ENCODE peak calls at places on chromosomes 6 and 20, in eight cellular contexts. F is endodermal cell, C is GM06990, S is mucosa of descending colon, W is GM10248, O is epithelial cell of proximal tubule, R is progenitor cell of endocrine pancreas, Q is fibroblast of lung. Z is an unnamed sample.

GRCh38 chr6:6631526-6632276 is 43.2 kb downstream of the LY86 start:
- DNase-seq in F (no peak), C (no peak), S (no peak), W (no peak), O (no peak), R (no peak), Q (no peak), Z (no peak)

GRCh38 chr6:98832282-98833100 is 1.9 kb upstream of the POU3F2 start:
- DNase-seq in F (peak; percentile 67), C (no peak), S (no peak), W (peak; percentile 18), O (no peak), R (no peak), Q (peak; percentile 95), Z (no peak)

GRCh38 chr6:14000901-14001300 is 76.1 kb downstream of the RNF182 start:
- DNase-seq in F (no peak), C (no peak), S (no peak), W (no peak), O (no peak), R (no peak), Q (no peak), Z (no peak)

GRCh38 chr6:96522469-96523009 is 933 bp downstream of the UFL1 start:
- DNase-seq in F (no peak), C (peak; percentile 16), S (no peak), W (no peak), O (no peak), R (no peak), Q (peak; percentile 32), Z (no peak)

GRCh38 chr6:105453968-105454367 is 51.1 kb upstream of the PREP start:
- DNase-seq in F (no peak), C (no peak), S (no peak), W (no peak), O (no peak), R (no peak), Q (peak; percentile 11), Z (no peak)

GRCh38 chr20:32743237-32744112 is at the start of gene COMMD7:
- DNase-seq in F (peak; percentile 94), C (peak; percentile 71), S (peak; percentile 75), W (peak; percentile 73), O (no peak), R (peak; percentile 66), Q (peak; percentile 54), Z (no peak)

GRCh38 chr6:3628143-3628840 is 123.2 kb downstream of the PXDC1 start:
- DNase-seq in F (no peak), C (no peak), S (no peak), W (no peak), O (no peak), R (no peak), Q (peak; percentile 62), Z (no peak)

GRCh38 chr20:24160563-24161355 is 172.2 kb upstream of the GGTLC1 start:
- DNase-seq in F (peak; percentile 84), C (no peak), S (no peak), W (no peak), O (no peak), R (peak; percentile 37), Q (peak; percentile 76), Z (no peak)

GRCh38 chr6:73017473-73017872 is 207.8 kb downstream of the KHDC1L start:
- DNase-seq in F (no peak), C (no peak), S (no peak), W (no peak), O (no peak), R (no peak), Q (no peak), Z (no peak)

GRCh38 chr20:41242807-41243206 is 74.7 kb downstream of the ZHX3 start:
- DNase-seq in F (no peak), C (no peak), S (no peak), W (no peak), O (no peak), R (no peak), Q (no peak), Z (no peak)

GRCh38 chr6:37020426-37021211 is 15.2 kb downstream of the FGD2 start:
- DNase-seq in F (peak; percentile 65), C (no peak), S (peak; percentile 82), W (no peak), O (no peak), R (no peak), Q (no peak), Z (no peak)

GRCh38 chr6:141153563-141153962 is 979.2 kb upstream of the GJE1 start:
- DNase-seq in F (no peak), C (peak; percentile 48), S (no peak), W (no peak), O (no peak), R (no peak), Q (no peak), Z (no peak)

GRCh38 chr6:120005292-120005976 is 655.9 kb upstream of the MAN1A1 start:
- DNase-seq in F (no peak), C (no peak), S (no peak), W (no peak), O (no peak), R (no peak), Q (no peak), Z (no peak)

GRCh38 chr20:55386686-55387085 is 618.6 kb downstream of the CBLN4 start:
- DNase-seq in F (no peak), C (no peak), S (no peak), W (no peak), O (peak; percentile 53), R (no peak), Q (peak; percentile 1), Z (no peak)

GRCh38 chr6:140897804-140898573 is 1234.7 kb upstream of the GJE1 start:
- DNase-seq in F (no peak), C (no peak), S (no peak), W (no peak), O (no peak), R (no peak), Q (no peak), Z (no peak)

GRCh38 chr20:56944546-56944945 is 315.4 kb downstream of the TFAP2C start:
- DNase-seq in F (no peak), C (no peak), S (no peak), W (no peak), O (no peak), R (no peak), Q (no peak), Z (no peak)

GRCh38 chr6:147554281-147554680 is 45.8 kb downstream of the SAMD5 start:
- DNase-seq in F (no peak), C (no peak), S (no peak), W (no peak), O (no peak), R (no peak), Q (no peak), Z (no peak)

GRCh38 chr6:11770546-11771466 is 7.8 kb downstream of the ADTRP start:
- DNase-seq in F (peak; percentile 80), C (peak; percentile 25), S (peak; percentile 93), W (peak; percentile 28), O (peak; percentile 91), R (no peak), Q (peak; percentile 100), Z (no peak)

GRCh38 chr6:24943774-24944173 is 8.0 kb upstream of the RIPOR2 start:
- DNase-seq in F (no peak), C (no peak), S (no peak), W (no peak), O (no peak), R (no peak), Q (no peak), Z (no peak)

GRCh38 chr20:17445561-17445960 is 85.6 kb downstream of the BFSP1 start:
- DNase-seq in F (no peak), C (no peak), S (no peak), W (no peak), O (no peak), R (no peak), Q (no peak), Z (no peak)

DNA sequence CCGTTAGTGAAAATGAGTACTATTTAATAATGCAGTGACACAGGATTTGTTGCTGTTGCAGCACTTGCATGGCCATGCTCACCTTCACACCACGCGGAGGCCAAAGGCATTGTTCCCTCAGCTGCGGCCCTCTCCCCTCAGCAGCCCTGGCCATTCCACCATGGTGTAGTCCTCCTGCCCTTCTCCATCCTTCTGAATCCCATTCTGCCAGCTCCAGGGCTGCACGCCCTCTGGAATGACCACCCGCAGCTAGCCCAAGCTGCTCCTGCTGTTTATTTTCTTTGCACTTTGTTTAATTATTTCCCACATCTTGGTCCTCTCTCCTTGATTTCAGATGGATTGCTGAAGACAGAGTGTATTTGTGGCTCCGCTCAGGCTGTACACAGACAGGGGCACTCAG is 81.5 kb upstream of the DUSP22 start:
- DNase-seq in F (no peak), C (no peak), S (no peak), W (no peak), O (no peak), R (no peak), Q (no peak), Z (no peak)
- TF ChIP-seq CTCF in F (no peak), C (no peak), S (no peak), W (no peak), O (no peak), R (no peak), Q (no peak), Z (no peak)

GRCh38 chr6:90124904-90125510 is 171.6 kb downstream of the BACH2 start:
- DNase-seq in F (no peak), C (no peak), S (no peak), W (no peak), O (no peak), R (no peak), Q (no peak), Z (no peak)
- TF ChIP-seq CTCF in F (no peak), C (no peak), S (no peak), W (no peak), O (no peak), R (no peak), Q (no peak), Z (no peak)

DNA sequence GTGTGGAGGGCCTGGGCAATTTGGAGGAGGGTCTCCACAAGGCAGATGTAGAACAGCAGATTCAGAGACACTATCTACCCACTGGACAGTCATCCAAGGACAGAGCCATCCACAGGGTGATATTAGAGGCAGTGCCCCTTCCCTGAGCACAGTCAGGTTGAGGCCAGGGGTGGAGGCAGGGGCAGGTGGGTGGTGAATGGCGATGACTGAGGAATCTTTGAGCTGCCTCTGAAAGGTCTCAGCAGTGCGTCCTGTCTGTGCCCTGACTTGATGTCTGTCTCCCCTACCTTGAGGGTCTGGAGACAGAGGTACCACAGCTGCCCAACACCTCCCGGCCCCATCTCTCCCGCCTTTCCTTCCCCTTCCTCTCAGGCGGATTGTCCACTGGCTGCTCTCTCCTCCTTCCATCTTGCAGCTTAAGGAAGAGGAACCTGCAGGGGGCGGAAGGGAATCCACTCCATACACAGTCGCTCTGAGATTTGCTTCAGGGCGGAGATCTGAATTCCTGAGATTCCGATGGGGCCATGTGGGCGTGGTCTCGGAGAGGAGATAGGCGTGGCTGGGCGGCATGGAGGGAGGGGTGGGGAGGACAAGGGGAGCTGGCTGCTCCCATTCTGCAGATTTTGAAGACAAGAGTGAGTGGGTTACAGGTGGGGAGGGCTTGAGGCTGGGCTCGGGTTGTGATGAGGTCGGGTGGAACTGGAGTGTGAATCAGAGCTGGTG is 1.7 kb downstream of the MUCL3 start:
- DNase-seq in F (peak; percentile 98), C (no peak), S (no peak), W (no peak), O (peak; percentile 48), R (peak; percentile 65), Q (peak; percentile 78), Z (no peak)
- TF ChIP-seq CTCF in F (peak; percentile 73), C (peak; percentile 32), S (no peak), W (no peak), O (peak; percentile 76), R (peak; percentile 53), Q (peak; percentile 61), Z (peak; percentile 47)

GRCh38 chr20:39547546-39548410 is 585.6 kb downstream of the DHX35 start:
- DNase-seq in F (no peak), C (no peak), S (no peak), W (no peak), O (no peak), R (no peak), Q (no peak), Z (no peak)
- TF ChIP-seq CTCF in F (peak; percentile 30), C (peak; percentile 5), S (no peak), W (no peak), O (no peak), R (no peak), Q (no peak), Z (no peak)

Z was measured in D721Med.